ENCODE peak calls at places on chromosomes 4 and X, in eight cellular contexts. One of them, this sample, is unnamed.

GRCh38 chrX:54494970-54495813 is 842 bp downstream of the FGD1 start:
- DNase-seq in stimulated activated CD4-positive, alpha-beta T cell treated with anti-CD3 and anti-CD28 coated beads, Interleukin-15, amount 100 ng/mL, for 1 hour: no peak
- DNase-seq in mesenchymal stem cell: peak
- DNase-seq in HuH-7: peak
- DNase-seq in GM10248: no peak
- DNase-seq in RCC 7860: no peak
- DNase-seq in effector memory CD8-positive, alpha-beta T cell: no peak
- DNase-seq in BJ: no peak
- DNase-seq in this sample: no peak

GRCh38 chr4:175443547-175443946 is 368.5 kb downstream of the GPM6A start:
- DNase-seq in GM10248: no peak
- DNase-seq in BJ: no peak
- DNase-seq in HuH-7: no peak
- DNase-seq in stimulated activated CD4-positive, alpha-beta T cell treated with anti-CD3 and anti-CD28 coated beads, Interleukin-15, amount 100 ng/mL, for 1 hour: no peak
- DNase-seq in RCC 7860: no peak
- DNase-seq in mesenchymal stem cell: no peak
- DNase-seq in effector memory CD8-positive, alpha-beta T cell: no peak
- DNase-seq in this sample: no peak

GRCh38 chr4:17164656-17165055 is 266.2 kb upstream of the LDB2 start:
- DNase-seq in HuH-7: no peak
- DNase-seq in GM10248: no peak
- DNase-seq in stimulated activated CD4-positive, alpha-beta T cell treated with anti-CD3 and anti-CD28 coated beads, Interleukin-15, amount 100 ng/mL, for 1 hour: no peak
- DNase-seq in mesenchymal stem cell: no peak
- DNase-seq in BJ: no peak
- DNase-seq in effector memory CD8-positive, alpha-beta T cell: no peak
- DNase-seq in RCC 7860: no peak
- DNase-seq in this sample: no peak

GRCh38 chr4:16109256-16109655 is 25.4 kb upstream of the PROM1 start:
- DNase-seq in effector memory CD8-positive, alpha-beta T cell: no peak
- DNase-seq in RCC 7860: no peak
- DNase-seq in stimulated activated CD4-positive, alpha-beta T cell treated with anti-CD3 and anti-CD28 coated beads, Interleukin-15, amount 100 ng/mL, for 1 hour: no peak
- DNase-seq in mesenchymal stem cell: no peak
- DNase-seq in GM10248: no peak
- DNase-seq in BJ: no peak
- DNase-seq in HuH-7: no peak
- DNase-seq in this sample: no peak

GRCh38 chr4:24396988-24397387 is 187.4 kb downstream of the DHX15 start:
- DNase-seq in BJ: no peak
- DNase-seq in GM10248: no peak
- DNase-seq in RCC 7860: no peak
- DNase-seq in mesenchymal stem cell: no peak
- DNase-seq in stimulated activated CD4-positive, alpha-beta T cell treated with anti-CD3 and anti-CD28 coated beads, Interleukin-15, amount 100 ng/mL, for 1 hour: no peak
- DNase-seq in effector memory CD8-positive, alpha-beta T cell: no peak
- DNase-seq in HuH-7: no peak
- DNase-seq in this sample: no peak

GRCh38 chr4:184375027-184375426 is 99.3 kb downstream of the IRF2 start:
- DNase-seq in stimulated activated CD4-positive, alpha-beta T cell treated with anti-CD3 and anti-CD28 coated beads, Interleukin-15, amount 100 ng/mL, for 1 hour: no peak
- DNase-seq in BJ: no peak
- DNase-seq in HuH-7: no peak
- DNase-seq in mesenchymal stem cell: no peak
- DNase-seq in effector memory CD8-positive, alpha-beta T cell: no peak
- DNase-seq in GM10248: no peak
- DNase-seq in RCC 7860: no peak
- DNase-seq in this sample: no peak

GRCh38 chrX:138917781-138918180 is 206.3 kb upstream of the FGF13 start:
- DNase-seq in stimulated activated CD4-positive, alpha-beta T cell treated with anti-CD3 and anti-CD28 coated beads, Interleukin-15, amount 100 ng/mL, for 1 hour: no peak
- DNase-seq in HuH-7: no peak
- DNase-seq in BJ: peak
- DNase-seq in RCC 7860: no peak
- DNase-seq in GM10248: no peak
- DNase-seq in mesenchymal stem cell: no peak
- DNase-seq in effector memory CD8-positive, alpha-beta T cell: no peak
- DNase-seq in this sample: no peak

GRCh38 chr4:184988611-184989010 is 29.7 kb upstream of the HELT start:
- DNase-seq in mesenchymal stem cell: no peak
- DNase-seq in GM10248: no peak
- DNase-seq in HuH-7: no peak
- DNase-seq in effector memory CD8-positive, alpha-beta T cell: no peak
- DNase-seq in BJ: no peak
- DNase-seq in stimulated activated CD4-positive, alpha-beta T cell treated with anti-CD3 and anti-CD28 coated beads, Interleukin-15, amount 100 ng/mL, for 1 hour: no peak
- DNase-seq in RCC 7860: no peak
- DNase-seq in this sample: no peak

GRCh38 chrX:77426811-77427210 is 20.4 kb upstream of the FGF16 start:
- DNase-seq in effector memory CD8-positive, alpha-beta T cell: no peak
- DNase-seq in HuH-7: no peak
- DNase-seq in RCC 7860: no peak
- DNase-seq in GM10248: no peak
- DNase-seq in BJ: no peak
- DNase-seq in stimulated activated CD4-positive, alpha-beta T cell treated with anti-CD3 and anti-CD28 coated beads, Interleukin-15, amount 100 ng/mL, for 1 hour: no peak
- DNase-seq in mesenchymal stem cell: no peak
- DNase-seq in this sample: no peak

GRCh38 chr4:6641971-6642320 is 1.5 kb downstream of the MRFAP1 start:
- DNase-seq in stimulated activated CD4-positive, alpha-beta T cell treated with anti-CD3 and anti-CD28 coated beads, Interleukin-15, amount 100 ng/mL, for 1 hour: no peak
- DNase-seq in BJ: no peak
- DNase-seq in mesenchymal stem cell: no peak
- DNase-seq in GM10248: no peak
- DNase-seq in HuH-7: no peak
- DNase-seq in RCC 7860: no peak
- DNase-seq in effector memory CD8-positive, alpha-beta T cell: no peak
- DNase-seq in this sample: no peak

GRCh38 chr4:24973471-24974251 is 57.1 kb downstream of the LGI2 start:
- DNase-seq in BJ: peak
- DNase-seq in RCC 7860: peak
- DNase-seq in stimulated activated CD4-positive, alpha-beta T cell treated with anti-CD3 and anti-CD28 coated beads, Interleukin-15, amount 100 ng/mL, for 1 hour: no peak
- DNase-seq in GM10248: no peak
- DNase-seq in mesenchymal stem cell: no peak
- DNase-seq in effector memory CD8-positive, alpha-beta T cell: no peak
- DNase-seq in HuH-7: peak
- DNase-seq in this sample: no peak

GRCh38 chr4:139956436-139957107 is 197.4 kb downstream of the MAML3 start:
- DNase-seq in GM10248: no peak
- DNase-seq in RCC 7860: no peak
- DNase-seq in effector memory CD8-positive, alpha-beta T cell: no peak
- DNase-seq in stimulated activated CD4-positive, alpha-beta T cell treated with anti-CD3 and anti-CD28 coated beads, Interleukin-15, amount 100 ng/mL, for 1 hour: no peak
- DNase-seq in BJ: no peak
- DNase-seq in mesenchymal stem cell: no peak
- DNase-seq in HuH-7: no peak
- DNase-seq in this sample: no peak

GRCh38 chr4:2251073-2251794 is 9.3 kb upstream of the HAUS3 start:
- DNase-seq in stimulated activated CD4-positive, alpha-beta T cell treated with anti-CD3 and anti-CD28 coated beads, Interleukin-15, amount 100 ng/mL, for 1 hour: no peak
- DNase-seq in effector memory CD8-positive, alpha-beta T cell: no peak
- DNase-seq in GM10248: no peak
- DNase-seq in BJ: no peak
- DNase-seq in mesenchymal stem cell: no peak
- DNase-seq in HuH-7: no peak
- DNase-seq in RCC 7860: no peak
- DNase-seq in this sample: peak

GRCh38 chr4:187744911-187745310 is 250.7 kb upstream of the ZFP42 start:
- DNase-seq in mesenchymal stem cell: no peak
- DNase-seq in GM10248: no peak
- DNase-seq in BJ: no peak
- DNase-seq in RCC 7860: no peak
- DNase-seq in stimulated activated CD4-positive, alpha-beta T cell treated with anti-CD3 and anti-CD28 coated beads, Interleukin-15, amount 100 ng/mL, for 1 hour: no peak
- DNase-seq in effector memory CD8-positive, alpha-beta T cell: no peak
- DNase-seq in HuH-7: no peak
- DNase-seq in this sample: no peak

GRCh38 chr4:73836373-73837269 is at the start of gene CXCL6:
- DNase-seq in effector memory CD8-positive, alpha-beta T cell: no peak
- DNase-seq in stimulated activated CD4-positive, alpha-beta T cell treated with anti-CD3 and anti-CD28 coated beads, Interleukin-15, amount 100 ng/mL, for 1 hour: no peak
- DNase-seq in HuH-7: peak
- DNase-seq in mesenchymal stem cell: peak
- DNase-seq in GM10248: no peak
- DNase-seq in RCC 7860: no peak
- DNase-seq in BJ: no peak
- DNase-seq in this sample: no peak

GRCh38 chrX:71911023-71911730 is 532 bp downstream of the NHSL2 start:
- DNase-seq in mesenchymal stem cell: peak
- DNase-seq in RCC 7860: no peak
- DNase-seq in HuH-7: no peak
- DNase-seq in GM10248: peak
- DNase-seq in BJ: no peak
- DNase-seq in effector memory CD8-positive, alpha-beta T cell: peak
- DNase-seq in stimulated activated CD4-positive, alpha-beta T cell treated with anti-CD3 and anti-CD28 coated beads, Interleukin-15, amount 100 ng/mL, for 1 hour: no peak
- DNase-seq in this sample: no peak

GRCh38 chr4:173745765-173746164 is 215.7 kb upstream of the HAND2 start:
- DNase-seq in RCC 7860: no peak
- DNase-seq in BJ: no peak
- DNase-seq in GM10248: no peak
- DNase-seq in mesenchymal stem cell: no peak
- DNase-seq in stimulated activated CD4-positive, alpha-beta T cell treated with anti-CD3 and anti-CD28 coated beads, Interleukin-15, amount 100 ng/mL, for 1 hour: no peak
- DNase-seq in HuH-7: no peak
- DNase-seq in effector memory CD8-positive, alpha-beta T cell: no peak
- DNase-seq in this sample: no peak

GRCh38 chr4:107423677-107424405 is 296.2 kb downstream of the PAPSS1 start:
- DNase-seq in HuH-7: no peak
- DNase-seq in stimulated activated CD4-positive, alpha-beta T cell treated with anti-CD3 and anti-CD28 coated beads, Interleukin-15, amount 100 ng/mL, for 1 hour: no peak
- DNase-seq in GM10248: no peak
- DNase-seq in RCC 7860: no peak
- DNase-seq in BJ: no peak
- DNase-seq in mesenchymal stem cell: no peak
- DNase-seq in effector memory CD8-positive, alpha-beta T cell: no peak
- DNase-seq in this sample: no peak

GRCh38 chrX:104913348-104913747 is 307.1 kb downstream of the TEX13A start:
- DNase-seq in stimulated activated CD4-positive, alpha-beta T cell treated with anti-CD3 and anti-CD28 coated beads, Interleukin-15, amount 100 ng/mL, for 1 hour: no peak
- DNase-seq in HuH-7: peak
- DNase-seq in BJ: no peak
- DNase-seq in GM10248: no peak
- DNase-seq in effector memory CD8-positive, alpha-beta T cell: no peak
- DNase-seq in mesenchymal stem cell: peak
- DNase-seq in RCC 7860: peak
- DNase-seq in this sample: no peak

GRCh38 chr4:88623097-88623496 is 30.8 kb downstream of the HERC3 start:
- DNase-seq in GM10248: no peak
- DNase-seq in HuH-7: no peak
- DNase-seq in BJ: peak
- DNase-seq in RCC 7860: peak
- DNase-seq in mesenchymal stem cell: peak
- DNase-seq in effector memory CD8-positive, alpha-beta T cell: no peak
- DNase-seq in stimulated activated CD4-positive, alpha-beta T cell treated with anti-CD3 and anti-CD28 coated beads, Interleukin-15, amount 100 ng/mL, for 1 hour: no peak
- DNase-seq in this sample: no peak

GRCh38 chrX:9515464-9515863 is 50.6 kb downstream of the TBL1X start:
- DNase-seq in GM10248: no peak
- DNase-seq in BJ: no peak
- DNase-seq in RCC 7860: no peak
- DNase-seq in stimulated activated CD4-positive, alpha-beta T cell treated with anti-CD3 and anti-CD28 coated beads, Interleukin-15, amount 100 ng/mL, for 1 hour: no peak
- DNase-seq in HuH-7: no peak
- DNase-seq in effector memory CD8-positive, alpha-beta T cell: no peak
- DNase-seq in mesenchymal stem cell: no peak
- DNase-seq in this sample: no peak

GRCh38 chr4:25308266-25308665 is 4.3 kb upstream of the ZCCHC4 start:
- DNase-seq in effector memory CD8-positive, alpha-beta T cell: no peak
- DNase-seq in mesenchymal stem cell: no peak
- DNase-seq in stimulated activated CD4-positive, alpha-beta T cell treated with anti-CD3 and anti-CD28 coated beads, Interleukin-15, amount 100 ng/mL, for 1 hour: no peak
- DNase-seq in BJ: no peak
- DNase-seq in RCC 7860: peak
- DNase-seq in HuH-7: no peak
- DNase-seq in GM10248: no peak
- DNase-seq in this sample: no peak

GRCh38 chrX:100410083-100410590 is at the start of gene PCDH19:
- DNase-seq in effector memory CD8-positive, alpha-beta T cell: no peak
- DNase-seq in HuH-7: peak
- DNase-seq in stimulated activated CD4-positive, alpha-beta T cell treated with anti-CD3 and anti-CD28 coated beads, Interleukin-15, amount 100 ng/mL, for 1 hour: no peak
- DNase-seq in mesenchymal stem cell: peak
- DNase-seq in BJ: no peak
- DNase-seq in GM10248: peak
- DNase-seq in RCC 7860: no peak
- DNase-seq in this sample: peak

GRCh38 chr4:129144755-129145206 is 48.8 kb downstream of the C4orf33 start:
- DNase-seq in GM10248: no peak
- DNase-seq in effector memory CD8-positive, alpha-beta T cell: no peak
- DNase-seq in BJ: no peak
- DNase-seq in stimulated activated CD4-positive, alpha-beta T cell treated with anti-CD3 and anti-CD28 coated beads, Interleukin-15, amount 100 ng/mL, for 1 hour: no peak
- DNase-seq in RCC 7860: no peak
- DNase-seq in HuH-7: no peak
- DNase-seq in mesenchymal stem cell: no peak
- DNase-seq in this sample: no peak

GRCh38 chr4:181939199-181939945 is 303.8 kb upstream of the TENM3 start:
- DNase-seq in GM10248: no peak
- DNase-seq in HuH-7: no peak
- DNase-seq in BJ: no peak
- DNase-seq in effector memory CD8-positive, alpha-beta T cell: no peak
- DNase-seq in mesenchymal stem cell: no peak
- DNase-seq in stimulated activated CD4-positive, alpha-beta T cell treated with anti-CD3 and anti-CD28 coated beads, Interleukin-15, amount 100 ng/mL, for 1 hour: no peak
- DNase-seq in RCC 7860: peak
- DNase-seq in this sample: no peak

GRCh38 chr4:26020896-26021295 is 106.9 kb downstream of the SMIM20 start:
- DNase-seq in BJ: no peak
- DNase-seq in effector memory CD8-positive, alpha-beta T cell: no peak
- DNase-seq in GM10248: no peak
- DNase-seq in mesenchymal stem cell: peak
- DNase-seq in RCC 7860: no peak
- DNase-seq in HuH-7: no peak
- DNase-seq in stimulated activated CD4-positive, alpha-beta T cell treated with anti-CD3 and anti-CD28 coated beads, Interleukin-15, amount 100 ng/mL, for 1 hour: no peak
- DNase-seq in this sample: no peak

GRCh38 chr4:77141964-77142641 is 14.9 kb upstream of the CCNG2 start:
- DNase-seq in mesenchymal stem cell: no peak
- DNase-seq in BJ: no peak
- DNase-seq in HuH-7: no peak
- DNase-seq in GM10248: no peak
- DNase-seq in stimulated activated CD4-positive, alpha-beta T cell treated with anti-CD3 and anti-CD28 coated beads, Interleukin-15, amount 100 ng/mL, for 1 hour: no peak
- DNase-seq in RCC 7860: no peak
- DNase-seq in effector memory CD8-positive, alpha-beta T cell: no peak
- DNase-seq in this sample: no peak

GRCh38 chr4:38788327-38788726 is 5.5 kb upstream of the TLR10 start:
- DNase-seq in effector memory CD8-positive, alpha-beta T cell: no peak
- DNase-seq in mesenchymal stem cell: no peak
- DNase-seq in BJ: no peak
- DNase-seq in RCC 7860: peak
- DNase-seq in GM10248: no peak
- DNase-seq in stimulated activated CD4-positive, alpha-beta T cell treated with anti-CD3 and anti-CD28 coated beads, Interleukin-15, amount 100 ng/mL, for 1 hour: no peak
- DNase-seq in HuH-7: no peak
- DNase-seq in this sample: no peak

GRCh38 chr4:15888515-15888914 is 50.0 kb downstream of the FGFBP1 start:
- DNase-seq in mesenchymal stem cell: no peak
- DNase-seq in BJ: no peak
- DNase-seq in HuH-7: no peak
- DNase-seq in GM10248: no peak
- DNase-seq in RCC 7860: no peak
- DNase-seq in effector memory CD8-positive, alpha-beta T cell: no peak
- DNase-seq in stimulated activated CD4-positive, alpha-beta T cell treated with anti-CD3 and anti-CD28 coated beads, Interleukin-15, amount 100 ng/mL, for 1 hour: no peak
- DNase-seq in this sample: no peak

GRCh38 chr4:31516520-31516919 is 796.4 kb downstream of the PCDH7 start:
- DNase-seq in stimulated activated CD4-positive, alpha-beta T cell treated with anti-CD3 and anti-CD28 coated beads, Interleukin-15, amount 100 ng/mL, for 1 hour: no peak
- DNase-seq in BJ: no peak
- DNase-seq in effector memory CD8-positive, alpha-beta T cell: no peak
- DNase-seq in RCC 7860: no peak
- DNase-seq in HuH-7: no peak
- DNase-seq in GM10248: no peak
- DNase-seq in mesenchymal stem cell: no peak
- DNase-seq in this sample: no peak

GRCh38 chrX:129754266-129755024 is 15.7 kb downstream of the XPNPEP2 start:
- DNase-seq in stimulated activated CD4-positive, alpha-beta T cell treated with anti-CD3 and anti-CD28 coated beads, Interleukin-15, amount 100 ng/mL, for 1 hour: no peak
- DNase-seq in RCC 7860: no peak
- DNase-seq in HuH-7: peak
- DNase-seq in GM10248: no peak
- DNase-seq in BJ: no peak
- DNase-seq in effector memory CD8-positive, alpha-beta T cell: no peak
- DNase-seq in mesenchymal stem cell: no peak
- DNase-seq in this sample: no peak